ENCODE peak calls at places on chromosomes 12 and 14, in four cellular contexts. M, W, H and J are unnamed samples.

GRCh38 chr14:55807059-55807499 is 227.1 kb downstream of the KTN1 start:
- DNase-seq in W (peak), H (peak), M (peak), J (no peak)

GRCh38 chr14:75092698-75093097 is 23.3 kb downstream of the ZC2HC1C start:
- DNase-seq in M (no peak), H (no peak), W (no peak), J (no peak)

GRCh38 chr12:56469007-56469930 is 891 bp downstream of the SPRYD4 start:
- DNase-seq in M (peak), W (peak), H (peak), J (no peak)

GRCh38 chr14:104744484-104744883 is 8.5 kb upstream of the SIVA1 start:
- DNase-seq in M (no peak), W (no peak), H (no peak), J (no peak)

GRCh38 chr12:27123642-27124041 is 41.3 kb upstream of the C12orf71 start:
- DNase-seq in H (peak), W (peak), M (peak), J (no peak)

GRCh38 chr12:117521327-117521726 is 159.9 kb upstream of the NOS1 start:
- DNase-seq in M (no peak), H (peak), W (peak), J (no peak)

GRCh38 chr12:2844786-2845185 is 10.0 kb upstream of the NRIP2 start:
- DNase-seq in M (no peak), H (no peak), W (no peak), J (no peak)

GRCh38 chr14:51445001-51445390 is 204.9 kb downstream of the TMX1 start:
- DNase-seq in W (no peak), H (no peak), M (no peak), J (no peak)

GRCh38 chr12:98424726-98425401 is 90.5 kb upstream of the TMPO start:
- DNase-seq in H (peak), M (peak), W (peak), J (peak)

GRCh38 chr12:50174971-50175715 is 8.0 kb upstream of the CERS5 start:
- DNase-seq in H (peak), W (peak), M (peak), J (peak)

GRCh38 chr12:6936642-6937480 is 6.8 kb upstream of the RNU7-1 start:
- DNase-seq in M (peak), H (no peak), W (no peak), J (no peak)

GRCh38 chr12:130435331-130435730 is 97.6 kb downstream of the PIWIL1 start:
- DNase-seq in W (no peak), H (no peak), M (no peak), J (no peak)

GRCh38 chr14:33968722-33969121 is 17.8 kb upstream of the EGLN3 start:
- DNase-seq in M (no peak), H (no peak), W (no peak), J (no peak)

GRCh38 chr14:33967138-33967537 is 16.3 kb upstream of the EGLN3 start:
- DNase-seq in H (no peak), M (no peak), W (no peak), J (no peak)

DNA sequence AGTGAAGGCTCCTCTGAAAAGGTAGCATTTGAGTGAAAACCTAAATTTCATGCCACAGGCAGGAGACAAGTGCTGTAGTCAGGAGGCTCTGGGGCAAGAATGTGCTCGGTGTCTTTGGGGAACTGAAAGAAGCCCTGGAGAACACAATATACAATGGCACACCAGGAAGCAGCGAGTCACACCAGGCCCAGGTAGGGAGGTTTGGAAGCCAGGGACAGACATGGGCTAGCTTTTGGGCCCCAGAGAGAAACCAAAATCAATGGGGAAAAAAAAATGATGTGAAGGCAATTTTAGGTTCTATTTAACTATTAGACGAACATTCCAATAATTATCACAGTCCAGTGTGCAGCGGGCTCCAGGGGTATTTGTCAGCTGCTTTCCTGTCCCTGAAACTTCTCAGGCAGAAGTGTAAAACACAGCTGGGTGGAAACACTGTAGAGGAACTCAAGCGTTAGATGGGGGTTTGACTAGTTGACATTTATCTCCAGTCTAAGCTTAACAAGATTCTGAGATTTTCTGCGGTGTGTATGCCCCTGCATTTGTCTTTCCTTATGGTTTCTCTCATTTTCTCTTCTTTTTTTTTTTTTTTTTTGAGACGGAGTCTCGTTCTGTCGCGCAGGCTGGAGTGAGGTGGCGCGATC is 21.8 kb upstream of the EGLN3 start:
- DNase-seq in W (no peak), M (no peak), H (no peak), J (no peak)
- TF ChIP-seq CTCF in W (no peak), M (no peak), H (no peak), J (no peak)

GRCh38 chr12:65937806-65938205 is 113.5 kb downstream of the HMGA2 start:
- DNase-seq in W (no peak), M (no peak), H (no peak), J (no peak)

GRCh38 chr12:65936529-65936911 is 112.2 kb downstream of the HMGA2 start:
- DNase-seq in M (no peak), W (no peak), H (no peak), J (no peak)

GRCh38 chr12:65934480-65935115 is 110.3 kb downstream of the HMGA2 start:
- DNase-seq in W (no peak), M (no peak), H (no peak), J (no peak)

GRCh38 chr12:65937181-65937641 is 112.9 kb downstream of the HMGA2 start:
- DNase-seq in H (peak), M (no peak), W (no peak), J (peak)

DNA sequence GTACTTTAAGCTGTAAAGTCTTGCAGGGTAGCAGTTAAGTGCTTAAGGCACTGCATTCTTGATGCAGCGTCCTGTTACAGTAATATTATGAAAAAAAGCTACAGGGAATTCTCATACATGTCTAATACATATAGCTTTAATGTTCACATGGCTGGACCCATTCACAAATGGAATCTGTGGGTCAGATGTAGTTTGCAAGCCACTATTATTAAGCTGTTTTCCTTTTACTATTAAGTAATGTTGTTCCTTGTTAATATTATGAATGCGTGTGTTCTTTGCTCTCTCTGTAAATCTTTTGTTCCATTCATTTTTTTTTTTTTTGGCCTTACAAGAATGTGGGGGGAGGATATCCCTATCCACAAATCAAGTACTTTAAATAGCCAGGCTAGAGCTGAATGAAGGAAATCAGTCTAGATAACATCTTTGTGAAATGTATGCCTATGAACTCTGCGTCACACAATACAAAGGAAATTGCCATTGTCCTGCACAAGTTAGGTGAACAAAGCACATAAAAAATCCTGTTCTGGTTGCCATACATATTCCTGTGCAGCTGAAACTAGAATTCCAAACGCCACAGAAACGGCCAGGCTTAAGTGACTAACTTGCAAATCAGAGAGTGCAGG is 111.7 kb downstream of the HMGA2 start:
- DNase-seq in H (no peak), M (no peak), W (no peak), J (peak)
- TF ChIP-seq CTCF in H (no peak), M (no peak), W (no peak), J (no peak)

DNA sequence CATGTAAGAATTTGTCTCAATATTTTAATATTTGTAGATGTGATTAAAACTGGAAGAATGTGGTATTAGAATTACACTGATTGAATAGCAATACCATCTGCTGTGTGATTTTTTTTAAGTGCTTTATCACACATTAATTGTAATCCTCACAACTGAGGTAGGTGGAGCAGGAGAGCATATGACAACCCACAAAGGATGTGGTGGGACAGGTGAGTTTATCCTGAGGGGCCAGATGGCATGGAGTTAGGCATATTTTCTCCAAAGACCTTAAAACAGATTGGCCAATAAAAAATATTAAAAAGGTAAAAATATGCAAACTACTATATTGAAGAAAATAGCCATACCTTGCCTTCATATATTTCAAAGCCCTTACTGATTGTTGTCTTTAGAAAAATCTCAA is 7.8 kb downstream of the LRRC10 start:
- DNase-seq in W (no peak), M (no peak), H (no peak), J (no peak)
- TF ChIP-seq CTCF in W (no peak), M (no peak), H (no peak), J (no peak)

GRCh38 chr12:106957617-106958016 is 1.9 kb downstream of the TMEM263 start:
- DNase-seq in M (no peak), W (no peak), H (no peak), J (no peak)

GRCh38 chr12:106955377-106956047 is at the start of gene TMEM263:
- DNase-seq in H (peak), M (peak), W (peak), J (peak)

GRCh38 chr12:106953352-106954260 is 2.1 kb upstream of the TMEM263 start:
- DNase-seq in M (no peak), H (peak), W (peak), J (peak)

GRCh38 chr12:106954462-106955376 is 988 bp upstream of the TMEM263 start:
- DNase-seq in H (peak), W (no peak), M (peak), J (no peak)

GRCh38 chr12:106956048-106956935 is 585 bp downstream of the TMEM263 start:
- DNase-seq in H (peak), M (peak), W (peak), J (peak)
- TF ChIP-seq CTCF in H (no peak), M (peak), W (no peak), J (peak)

GRCh38 chr12:96402061-96402460 is 1.8 kb upstream of the CDK17 start:
- DNase-seq in W (no peak), M (no peak), H (no peak), J (no peak)

GRCh38 chr12:96399919-96400630 is at the start of gene CDK17:
- DNase-seq in H (peak), W (peak), M (peak), J (peak)

GRCh38 chr12:96399081-96399918 is 939 bp downstream of the CDK17 start:
- DNase-seq in H (peak), M (peak), W (peak), J (peak)

GRCh38 chr12:96400631-96401060 is 407 bp upstream of the CDK17 start:
- DNase-seq in W (peak), M (no peak), H (peak), J (no peak)

DNA sequence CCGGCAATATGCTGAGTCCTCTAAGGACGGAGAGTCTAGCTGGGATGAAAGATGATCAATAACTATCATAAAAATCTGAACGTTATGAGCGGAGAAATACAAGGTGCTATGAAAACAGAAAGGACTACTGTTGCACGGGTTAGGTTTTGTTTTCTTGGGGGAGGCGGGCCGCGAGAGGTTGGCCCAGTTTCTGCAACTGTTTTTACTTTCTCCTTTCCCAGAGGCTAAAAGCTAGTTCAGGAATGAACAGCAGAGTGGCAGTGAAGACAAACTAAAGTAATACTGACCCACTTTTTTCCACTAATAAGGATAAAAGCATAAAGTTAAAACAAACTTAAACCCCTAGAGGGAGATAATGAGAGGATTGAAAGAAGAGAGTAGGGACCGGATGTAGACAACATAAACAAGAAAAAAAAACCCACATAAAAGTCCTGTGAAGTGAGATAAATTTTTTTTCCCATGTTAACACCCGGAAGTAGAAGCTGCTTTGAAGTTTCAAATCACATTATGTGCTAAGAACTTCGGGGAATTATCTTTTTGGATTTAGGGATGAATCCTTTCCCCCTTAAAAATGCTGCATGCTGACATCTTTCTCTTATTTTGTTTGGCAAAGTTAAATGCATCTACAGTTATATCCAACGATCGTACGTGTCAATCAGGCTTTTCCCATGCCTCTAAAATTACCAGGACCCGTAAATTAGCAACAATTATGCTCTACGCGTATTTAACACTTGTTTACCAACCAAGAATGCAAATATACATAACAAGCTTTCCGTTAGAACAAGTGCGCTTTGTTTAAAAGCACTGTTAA is 1.0 kb upstream of the CDK17 start:
- DNase-seq in W (peak), M (peak), H (peak), J (peak)
- TF ChIP-seq CTCF in W (peak), M (peak), H (peak), J (peak)